ENCODE peak calls at places on chromosomes 11 and 22, in seven cellular contexts. W is HCT116, D is GM23248, J is keratinocyte, K is IMR-90, B is osteoblast, C is PC-3. T is an unnamed sample.
A peak's percentile ranks its signal among the peaks of the same experiment; 100 is the strongest.

GRCh38 chr11:3674189-3674588 is 3.0 kb upstream of the CHRNA10 start:
- DNase-seq in C (peak; percentile 89), J (peak; percentile 81), W (no peak), B (peak; percentile 87), K (peak; percentile 88), D (peak; percentile 64), T (peak; percentile 10)

GRCh38 chr22:43273902-43274484 is 69.2 kb downstream of the SCUBE1 start:
- DNase-seq in J (peak; percentile 15), K (peak; percentile 46), D (peak; percentile 68), C (peak; percentile 54), W (peak; percentile 47), B (peak; percentile 97), T (peak; percentile 73)

GRCh38 chr11:9982127-9982795 is 311.8 kb downstream of the SBF2 start:
- DNase-seq in K (no peak), J (no peak), B (peak; percentile 86), W (no peak), D (peak; percentile 48), C (peak; percentile 54), T (no peak)

GRCh38 chr11:63826471-63827190 is 12.3 kb upstream of the MARK2 start:
- DNase-seq in B (no peak), D (no peak), W (no peak), J (no peak), K (no peak), C (no peak), T (no peak)

GRCh38 chr22:40954095-40954494 is 2.9 kb downstream of the RBX1 start:
- DNase-seq in K (no peak), D (no peak), B (no peak), W (no peak), J (no peak), C (no peak), T (no peak)

GRCh38 chr11:32963721-32964120 is 52.0 kb upstream of the DEPDC7 start:
- DNase-seq in B (no peak), K (no peak), C (peak; percentile 16), W (no peak), D (no peak), J (no peak), T (no peak)

GRCh38 chr11:122040476-122040875 is 75.5 kb downstream of the BLID start:
- DNase-seq in C (peak; percentile 34), D (no peak), K (no peak), W (no peak), J (no peak), B (no peak), T (no peak)

GRCh38 chr22:41425704-41426365 is 20.8 kb downstream of the TOB2 start:
- DNase-seq in C (no peak), K (no peak), B (no peak), W (no peak), J (no peak), D (no peak), T (no peak)

GRCh38 chr11:60918941-60919275 is 5.0 kb downstream of the TMEM109 start:
- DNase-seq in K (peak; percentile 40), B (peak; percentile 91), W (no peak), J (no peak), C (peak; percentile 40), D (peak; percentile 57), T (no peak)

GRCh38 chr22:49966041-49966715 is 5.6 kb downstream of the PIM3 start:
- DNase-seq in D (no peak), J (no peak), C (no peak), W (no peak), B (peak; percentile 74), K (no peak), T (peak; percentile 1)

GRCh38 chr22:49964136-49964492 is 3.5 kb downstream of the PIM3 start:
- DNase-seq in W (no peak), B (peak; percentile 81), C (no peak), K (no peak), D (no peak), J (no peak), T (no peak)

GRCh38 chr22:49966716-49967332 is 6.3 kb downstream of the PIM3 start:
- DNase-seq in W (no peak), C (no peak), D (no peak), B (peak; percentile 84), K (no peak), J (no peak), T (peak; percentile 51)

GRCh38 chr22:49964493-49965290 is 4.1 kb downstream of the PIM3 start:
- DNase-seq in J (no peak), D (no peak), C (no peak), B (peak; percentile 25), K (no peak), W (no peak), T (peak; percentile 1)

DNA sequence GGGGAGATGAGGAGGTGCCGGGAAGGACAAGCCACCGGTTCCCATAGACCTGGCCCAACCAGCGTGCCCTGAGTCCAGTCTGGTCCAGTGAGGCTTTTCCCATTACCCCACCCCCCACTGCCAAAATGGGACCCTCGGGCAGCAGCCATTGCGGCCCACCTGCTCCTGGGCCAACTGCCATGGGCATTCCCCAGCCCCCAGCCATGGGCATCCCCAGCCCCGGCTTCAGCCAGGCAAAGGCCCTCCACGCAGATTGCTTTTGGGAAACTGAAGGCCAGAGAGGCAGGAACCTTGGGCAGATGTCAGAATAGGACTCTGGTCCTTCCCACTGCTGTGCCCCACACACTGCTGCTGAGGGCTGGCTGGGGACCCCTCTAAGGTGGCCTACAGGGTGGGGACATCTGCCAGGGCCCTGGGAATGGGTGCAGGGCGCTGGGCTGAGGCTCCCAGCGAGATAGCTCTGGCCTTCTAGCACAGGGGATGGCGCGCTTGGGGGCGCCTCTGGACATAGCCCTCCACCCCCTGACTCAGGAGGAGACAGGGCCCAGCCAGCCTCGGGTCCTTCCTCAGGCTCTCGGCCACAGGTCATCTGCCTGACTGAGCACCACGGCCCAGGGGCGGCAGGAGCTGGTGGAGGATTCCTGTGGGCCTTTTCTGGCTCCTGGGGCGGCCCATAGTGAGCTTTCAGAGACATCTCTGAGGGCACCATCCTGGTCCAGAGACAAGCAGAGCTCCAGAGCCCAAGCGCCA is 4.9 kb downstream of the PIM3 start:
- DNase-seq in B (peak; percentile 84), C (no peak), J (no peak), D (no peak), K (no peak), W (no peak), T (peak; percentile 2)
- H3K4me3 ChIP-seq in B (no peak overlapping the region), C (no peak overlapping the region), J (no peak overlapping the region), D (no peak overlapping the region), K (no peak overlapping the region), W (no peak overlapping the region), T (no peak overlapping the region)

GRCh38 chr11:123404626-123405025 is 25.4 kb upstream of the GRAMD1B start:
- DNase-seq in K (no peak), D (no peak), C (no peak), W (no peak), B (no peak), J (no peak), T (peak; percentile 22)

GRCh38 chr11:123407124-123407995 is 22.7 kb upstream of the GRAMD1B start:
- DNase-seq in C (peak; percentile 95), W (peak; percentile 74), B (peak; percentile 71), D (peak; percentile 81), K (peak; percentile 78), J (peak; percentile 7), T (peak; percentile 88)

GRCh38 chr11:123407996-123408597 is 22.0 kb upstream of the GRAMD1B start:
- DNase-seq in W (no peak), D (no peak), K (no peak), J (no peak), C (no peak), B (no peak), T (no peak)

GRCh38 chr11:123406441-123407123 is 23.5 kb upstream of the GRAMD1B start:
- DNase-seq in W (no peak), K (no peak), B (no peak), C (no peak), D (no peak), J (no peak), T (no peak)

GRCh38 chr11:123405123-123405592 is 24.9 kb upstream of the GRAMD1B start:
- DNase-seq in C (no peak), J (no peak), W (no peak), D (no peak), B (no peak), K (no peak), T (no peak)
- H2AFZ ChIP-seq in C (no peak overlapping the region), J (no peak overlapping the region), W (no peak overlapping the region), D (no peak overlapping the region), B (no peak overlapping the region), K (no peak overlapping the region), T (no peak overlapping the region)

GRCh38 chr11:74696932-74697687 is 34.1 kb downstream of the CHRDL2 start:
- DNase-seq in J (no peak), W (no peak), K (peak; percentile 96), D (peak; percentile 93), B (peak; percentile 98), C (no peak), T (peak; percentile 11)
- H3K4me3 ChIP-seq in J (peak overlapping the region; percentile 34), W (no peak overlapping the region), K (no peak overlapping the region), D (no peak overlapping the region), B (peak overlapping the region; percentile 53), C (no peak overlapping the region), T (no peak overlapping the region)

DNA sequence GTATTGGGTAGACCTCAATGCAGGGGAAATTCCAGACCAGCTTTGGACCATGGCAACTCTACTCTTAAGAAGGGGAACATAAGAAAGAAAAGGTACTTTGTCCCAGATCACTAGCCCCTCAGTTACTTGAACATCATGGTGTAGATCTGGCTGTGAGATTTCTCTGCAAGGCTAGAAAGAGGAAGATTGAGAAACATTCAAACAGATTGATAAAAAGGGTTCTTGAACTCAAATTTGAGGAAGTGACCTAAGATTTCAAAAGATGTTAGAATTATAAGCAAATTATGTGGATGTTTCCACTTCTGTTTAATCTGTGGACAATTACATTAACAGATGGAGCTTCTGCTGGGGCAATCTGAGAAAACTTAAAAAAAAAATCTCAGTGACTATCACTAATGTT is 21.9 kb upstream of the UPB1 start:
- DNase-seq in W (no peak), J (no peak), B (no peak), C (no peak), K (no peak), D (no peak), T (no peak)
- H2AFZ ChIP-seq in W (no peak overlapping the region), J (no peak overlapping the region), B (no peak overlapping the region), C (no peak overlapping the region), K (no peak overlapping the region), D (peak overlapping the region; percentile 47), T (no peak overlapping the region)

GRCh38 chr11:57481915-57482781 is 21.8 kb downstream of the RTN4RL2 start:
- DNase-seq in D (no peak), B (peak; percentile 37), W (no peak), K (no peak), C (no peak), J (no peak), T (no peak)
- H3K4me3 ChIP-seq in D (peak overlapping the region; percentile 78), B (peak overlapping the region; percentile 61), W (no peak overlapping the region), K (no peak overlapping the region), C (no peak overlapping the region), J (no peak overlapping the region), T (peak overlapping the region; percentile 67)

DNA sequence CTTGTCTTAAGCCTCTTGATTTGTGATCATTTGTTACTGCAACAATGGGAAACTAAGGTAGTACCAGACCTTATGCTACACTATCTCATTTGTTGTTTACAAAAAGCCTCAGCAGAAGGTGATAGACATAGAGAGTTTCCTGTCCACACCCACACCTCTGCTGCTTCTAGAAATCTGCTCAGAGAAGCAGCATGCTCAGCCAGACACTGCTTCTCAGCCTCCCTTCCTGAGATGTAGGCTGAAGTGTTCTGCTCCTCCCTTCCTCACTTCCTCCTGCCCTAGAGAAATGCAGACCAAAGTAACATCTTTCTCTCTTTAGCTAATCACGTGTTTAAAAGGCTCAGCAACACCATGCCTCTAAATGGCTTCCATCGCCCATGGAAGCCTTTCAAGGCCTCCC is 88.4 kb downstream of the SLC1A2 start:
- DNase-seq in J (no peak), K (no peak), B (no peak), D (no peak), W (no peak), C (no peak), T (no peak)
- H2AFZ ChIP-seq in J (no peak overlapping the region), K (no peak overlapping the region), B (no peak overlapping the region), D (no peak overlapping the region), W (no peak overlapping the region), C (no peak overlapping the region), T (no peak overlapping the region)

GRCh38 chr11:76232026-76232665 is 25.8 kb upstream of the WNT11 start:
- DNase-seq in C (no peak), B (no peak), D (no peak), W (no peak), J (no peak), K (no peak), T (no peak)
- H3K4me3 ChIP-seq in C (no peak overlapping the region), B (no peak overlapping the region), D (no peak overlapping the region), W (no peak overlapping the region), J (no peak overlapping the region), K (no peak overlapping the region), T (no peak overlapping the region)

T was measured in neural progenitor cell.